ENCODE peak calls at places on chromosome 19, in ten cellular contexts. Q is tibial artery, D is thoracic aorta, S is mucosa of descending colon, M is fibroblast of pulmonary artery, W is psoas muscle, E is fibroblast of mammary gland, A is AG04450, P is heart right ventricle, R is IMR-90. T is an unnamed sample.

GRCh38 chr19:2982983-2983350 is 5.6 kb downstream of the TLE6 start:
- DNase-seq in Q (peak; percentile 99), D (peak; percentile 92), S (peak; percentile 78), M (peak; percentile 91), W (peak; percentile 86), E (peak; percentile 91), A (peak; percentile 61), P (peak; percentile 91), R (peak; percentile 68), T (no peak)

GRCh38 chr19:29287061-29287460 is 74.1 kb upstream of the UQCRFS1 start:
- DNase-seq in Q (peak; percentile 9), D (no peak), S (no peak), M (no peak), W (no peak), E (no peak), A (no peak), P (no peak), R (no peak), T (no peak)

GRCh38 chr19:11480927-11481776 is at the start of gene ELAVL3:
- DNase-seq in Q (no peak), D (no peak), S (no peak), M (no peak), W (no peak), E (no peak), A (no peak), P (no peak), R (no peak), T (no peak)

GRCh38 chr19:51345076-51345620 is 3.2 kb upstream of the VSIG10L start:
- DNase-seq in Q (no peak), D (no peak), S (no peak), M (no peak), W (no peak), E (no peak), A (no peak), P (no peak), R (no peak), T (no peak)

GRCh38 chr19:11073568-11073967 is 15.7 kb upstream of the LDLR start:
- DNase-seq in Q (no peak), D (no peak), S (no peak), M (no peak), W (no peak), E (no peak), A (no peak), P (no peak), R (no peak), T (no peak)

GRCh38 chr19:39126593-39127187 is 1.1 kb downstream of the PAK4 start:
- DNase-seq in Q (no peak), D (no peak), S (peak; percentile 79), M (peak; percentile 31), W (no peak), E (peak; percentile 45), A (no peak), P (no peak), R (no peak), T (no peak)

GRCh38 chr19:4369888-4370260 is 26.5 kb downstream of the MPND start:
- DNase-seq in Q (peak; percentile 68), D (no peak), S (peak; percentile 84), M (no peak), W (peak; percentile 42), E (peak; percentile 59), A (no peak), P (peak; percentile 57), R (peak; percentile 26), T (peak; percentile 52)

GRCh38 chr19:31334101-31334848 is 15.0 kb downstream of the TSHZ3 start:
- DNase-seq in Q (no peak), D (no peak), S (no peak), M (peak; percentile 78), W (no peak), E (peak; percentile 74), A (no peak), P (no peak), R (peak; percentile 74), T (no peak)

GRCh38 chr19:33905473-33905936 is 108.8 kb downstream of the KCTD15 start:
- DNase-seq in Q (no peak), D (no peak), S (no peak), M (no peak), W (peak; percentile 27), E (no peak), A (no peak), P (peak; percentile 35), R (no peak), T (no peak)

GRCh38 chr19:33903489-33903850 is 106.8 kb downstream of the KCTD15 start:
- DNase-seq in Q (no peak), D (no peak), S (no peak), M (no peak), W (no peak), E (no peak), A (no peak), P (no peak), R (no peak), T (no peak)

GRCh38 chr19:33906578-33907335 is 110.1 kb downstream of the KCTD15 start:
- DNase-seq in Q (no peak), D (no peak), S (no peak), M (peak; percentile 46), W (peak; percentile 20), E (peak; percentile 10), A (no peak), P (peak; percentile 31), R (peak; percentile 2), T (no peak)

GRCh38 chr19:33904681-33905080 is 108.0 kb downstream of the KCTD15 start:
- DNase-seq in Q (no peak), D (no peak), S (no peak), M (peak; percentile 39), W (peak; percentile 18), E (no peak), A (no peak), P (no peak), R (no peak), T (no peak)

GRCh38 chr19:33905937-33906577 is 109.4 kb downstream of the KCTD15 start:
- DNase-seq in Q (peak; percentile 69), D (no peak), S (peak; percentile 88), M (no peak), W (peak; percentile 75), E (no peak), A (no peak), P (peak; percentile 80), R (no peak), T (no peak)
- H3K4me3 ChIP-seq in Q (peak overlapping the region; percentile 45), D (peak overlapping the region; percentile 68), S (peak overlapping the region; percentile 3), M (peak overlapping the region; percentile 46), W (peak overlapping the region; percentile 62), E (peak overlapping the region; percentile 10), A (peak overlapping the region; percentile 4), P (peak overlapping the region; percentile 49), R (no peak overlapping the region), T (no peak overlapping the region)

GRCh38 chr19:13176345-13176744 is 26.1 kb downstream of the IER2 start:
- DNase-seq in Q (no peak), D (no peak), S (no peak), M (no peak), W (no peak), E (no peak), A (no peak), P (no peak), R (no peak), T (no peak)

GRCh38 chr19:13169769-13170168 is 19.6 kb downstream of the IER2 start:
- DNase-seq in Q (no peak), D (no peak), S (peak; percentile 70), M (no peak), W (no peak), E (peak; percentile 80), A (no peak), P (no peak), R (peak; percentile 65), T (no peak)

GRCh38 chr19:13171146-13171545 is 20.9 kb downstream of the IER2 start:
- DNase-seq in Q (no peak), D (no peak), S (peak; percentile 46), M (no peak), W (no peak), E (no peak), A (no peak), P (no peak), R (no peak), T (no peak)

GRCh38 chr19:13173129-13173737 is 23.0 kb downstream of the IER2 start:
- DNase-seq in Q (no peak), D (no peak), S (no peak), M (no peak), W (no peak), E (no peak), A (no peak), P (no peak), R (no peak), T (no peak)

DNA sequence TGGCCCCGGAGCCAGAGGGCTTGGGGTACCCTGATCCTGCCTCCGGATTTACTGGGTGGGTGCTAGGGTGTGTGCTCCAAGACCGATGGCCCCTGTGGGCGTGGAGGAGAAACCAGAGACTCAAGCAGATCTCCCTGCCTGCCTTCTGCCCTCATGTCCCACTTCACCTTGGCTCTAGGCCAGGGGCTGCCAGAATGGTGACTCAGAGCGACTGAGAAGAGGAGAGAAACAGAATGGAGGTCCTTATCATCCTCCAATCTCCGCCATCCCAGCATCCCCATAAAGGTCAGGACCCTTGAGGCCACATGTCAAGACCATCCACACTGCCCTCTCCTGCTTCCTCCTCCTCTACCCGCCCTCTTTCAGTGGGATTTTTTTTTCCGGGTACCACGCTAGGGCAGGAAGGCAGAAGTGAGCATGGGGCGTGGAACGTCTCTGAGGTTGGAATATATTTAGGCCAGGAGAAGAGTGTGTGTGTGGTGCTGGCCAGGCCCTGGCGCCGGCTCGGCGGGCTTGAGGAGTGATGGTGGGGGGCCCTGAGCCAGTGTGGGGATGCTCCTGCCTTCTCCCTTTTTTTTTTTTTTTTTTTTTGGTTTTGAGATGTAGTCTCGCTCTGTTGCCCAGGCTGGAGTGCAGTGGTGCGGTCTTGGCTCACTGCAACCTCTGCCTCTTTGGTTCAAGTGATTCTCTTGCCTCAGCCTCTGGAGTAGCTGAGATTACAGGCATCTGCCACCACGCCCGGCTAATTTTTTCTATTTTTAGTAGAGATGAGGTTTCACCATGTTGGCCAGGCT is 22.3 kb downstream of the IER2 start:
- DNase-seq in Q (peak; percentile 91), D (peak; percentile 89), S (peak; percentile 90), M (peak; percentile 75), W (peak; percentile 82), E (peak; percentile 81), A (no peak), P (peak; percentile 78), R (peak; percentile 83), T (no peak)
- H3K4me3 ChIP-seq in Q (no peak overlapping the region), D (peak overlapping the region; percentile 55), S (no peak overlapping the region), M (no peak overlapping the region), W (peak overlapping the region; percentile 15), E (no peak overlapping the region), A (no peak overlapping the region), P (no peak overlapping the region), R (no peak overlapping the region), T (no peak overlapping the region)

DNA sequence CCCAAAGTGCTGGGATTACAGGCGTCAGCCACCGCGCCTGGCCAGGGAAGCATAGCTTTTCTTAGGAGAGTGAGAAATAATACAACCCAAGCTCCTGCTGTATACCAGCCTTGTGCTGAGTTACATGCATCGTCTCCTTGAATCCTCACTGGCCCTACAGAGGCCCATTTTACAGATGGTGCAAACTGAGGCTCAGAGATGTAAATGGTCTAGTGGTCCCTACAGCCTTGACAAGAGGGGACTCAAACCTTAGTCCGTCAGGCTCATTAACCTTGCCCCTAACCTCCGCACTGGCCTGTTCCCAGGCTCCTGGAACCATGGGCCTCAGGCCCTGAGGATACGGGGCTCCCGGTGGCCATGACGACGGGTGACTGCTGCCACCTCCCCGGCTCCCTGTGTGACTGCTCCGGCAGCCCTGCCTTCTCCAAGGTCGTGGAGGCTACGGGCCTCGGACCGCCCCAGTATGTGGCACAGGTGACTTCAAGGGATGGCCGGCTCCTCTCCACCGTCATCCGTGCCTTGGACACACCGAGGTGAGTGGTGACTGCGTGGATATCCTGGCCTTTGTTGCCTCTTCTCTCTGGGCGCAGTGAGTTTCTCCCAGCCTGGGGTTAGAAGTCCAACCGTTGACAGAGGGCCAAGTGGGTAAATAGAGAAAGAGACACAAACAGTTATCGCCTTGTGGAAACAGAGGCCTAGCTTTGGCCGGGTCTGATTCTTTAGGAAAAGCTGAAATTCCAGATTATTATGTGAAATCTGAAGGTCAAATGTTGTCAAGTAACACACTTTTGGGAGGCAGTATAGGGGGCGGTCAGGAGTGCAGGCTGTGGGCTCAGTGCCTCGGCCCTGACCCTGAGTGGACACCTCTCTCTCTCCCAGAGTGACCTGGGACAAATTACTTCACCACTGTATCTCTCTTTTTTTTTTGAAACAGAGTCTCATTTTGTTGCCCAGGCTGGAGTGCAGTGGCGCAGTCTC is 8.7 kb downstream of the MARCHF2 start:
- DNase-seq in Q (no peak), D (no peak), S (no peak), M (no peak), W (no peak), E (no peak), A (no peak), P (no peak), R (no peak), T (no peak)
- H3K4me3 ChIP-seq in Q (no peak overlapping the region), D (no peak overlapping the region), S (no peak overlapping the region), M (no peak overlapping the region), W (no peak overlapping the region), E (no peak overlapping the region), A (no peak overlapping the region), P (no peak overlapping the region), R (no peak overlapping the region), T (no peak overlapping the region)

DNA sequence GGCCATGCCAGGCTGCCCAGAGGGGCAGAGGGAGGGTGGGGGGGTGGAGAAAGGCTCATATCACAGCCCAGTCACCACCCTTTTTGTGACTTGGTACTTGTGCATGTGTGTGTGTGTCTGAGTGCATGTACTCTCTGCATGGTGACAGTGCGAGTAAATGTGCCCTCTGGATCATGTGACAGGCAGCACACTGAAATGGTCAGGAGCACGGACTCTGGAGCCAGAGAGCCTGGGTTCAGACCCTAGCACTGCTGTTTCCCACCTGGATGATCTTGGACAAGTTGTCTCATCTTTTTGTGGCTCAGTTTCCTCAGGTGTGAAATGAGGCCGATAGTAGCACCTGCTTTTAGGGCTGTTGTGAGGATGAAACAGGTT is 2.0 kb downstream of the CIC start:
- DNase-seq in Q (no peak), D (no peak), S (no peak), M (no peak), W (no peak), E (no peak), A (no peak), P (no peak), R (no peak), T (no peak)
- H3K4me3 ChIP-seq in Q (peak overlapping the region; percentile 70), D (peak overlapping the region; percentile 78), S (no peak overlapping the region), M (peak overlapping the region; percentile 82), W (peak overlapping the region; percentile 81), E (peak overlapping the region; percentile 76), A (peak overlapping the region; percentile 89), P (no peak overlapping the region), R (no peak overlapping the region), T (peak overlapping the region; percentile 53)